ENCODE peak calls at places on chromosomes 4 and X, in five cellular contexts. A, U, Z, Q and V are unnamed samples.

GRCh38 chrX:123087326-123087725 is 96.8 kb upstream of the GRIA3 start:
- DNase-seq in Q (no peak), A (no peak), Z (no peak), U (no peak), V (no peak)

GRCh38 chr4:45155081-45155777 is 428.9 kb upstream of the GNPDA2 start:
- DNase-seq in A (no peak), U (no peak), Z (no peak), Q (no peak), V (no peak)

GRCh38 chrX:65821721-65822496 is 154.5 kb downstream of the MSN start:
- DNase-seq in U (no peak), Q (no peak), Z (peak), A (no peak), V (peak)

GRCh38 chr4:94171616-94172015 is 36.0 kb upstream of the SMARCAD1 start:
- DNase-seq in U (no peak), Q (no peak), Z (no peak), A (no peak), V (no peak)

GRCh38 chr4:77120888-77121508 is 36.0 kb upstream of the CCNG2 start:
- DNase-seq in U (peak), A (no peak), Q (no peak), Z (peak), V (no peak)

GRCh38 chrX:129678176-129678880 is 23.6 kb upstream of the APLN start:
- DNase-seq in Z (no peak), U (no peak), Q (no peak), A (no peak), V (no peak)

GRCh38 chr4:117987464-117987863 is 46.8 kb upstream of the NDST3 start:
- DNase-seq in A (no peak), Z (no peak), Q (no peak), U (no peak), V (no peak)

GRCh38 chr4:98938386-98938785 is 9.5 kb upstream of the EIF4E start:
- DNase-seq in A (no peak), Q (peak), U (no peak), Z (no peak), V (no peak)

GRCh38 chr4:166078383-166078782 is 205.3 kb downstream of the TLL1 start:
- DNase-seq in Z (no peak), Q (no peak), A (no peak), U (no peak), V (no peak)

GRCh38 chr4:53914313-53915016 is 149.9 kb downstream of the CHIC2 start:
- DNase-seq in A (no peak), U (no peak), Z (no peak), Q (peak), V (no peak)

GRCh38 chrX:48864210-48864609 is 28.8 kb upstream of the PCSK1N start:
- DNase-seq in Z (no peak), A (no peak), U (no peak), Q (peak), V (no peak)

GRCh38 chrX:41779058-41779564 is 55.1 kb downstream of the GPR82 start:
- DNase-seq in Q (peak), Z (no peak), U (no peak), A (no peak), V (no peak)

GRCh38 chr4:102500371-102501175 is 586 bp upstream of the NFKB1 start:
- DNase-seq in Q (peak), U (peak), Z (peak), A (peak), V (peak)

GRCh38 chrX:47158781-47159180 is 13.8 kb downstream of the RBM10 start:
- DNase-seq in Q (no peak), A (no peak), U (no peak), Z (no peak), V (no peak)

GRCh38 chr4:163595590-163595989 is 101.1 kb downstream of the TMA16 start:
- DNase-seq in U (no peak), Z (no peak), Q (no peak), A (no peak), V (no peak)

GRCh38 chr4:94603170-94603747 is 151.5 kb downstream of the PDLIM5 start:
- DNase-seq in U (no peak), Q (peak), Z (no peak), A (no peak), V (no peak)

GRCh38 chrX:386768-387575 is at the start of gene PPP2R3B:
- DNase-seq in U (peak), Q (peak), Z (peak), A (peak), V (peak)

GRCh38 chrX:135973025-135973547 is 702 bp downstream of the MMGT1 start:
- DNase-seq in Z (no peak), A (no peak), U (no peak), Q (peak), V (no peak)

GRCh38 chr4:70110917-70111316 is 43.1 kb upstream of the PRR27 start:
- DNase-seq in U (no peak), Q (no peak), Z (no peak), A (no peak), V (no peak)

GRCh38 chr4:26858947-26859401 is 1.7 kb upstream of the STIM2 start:
- DNase-seq in U (no peak), Q (peak), A (no peak), Z (no peak), V (no peak)

GRCh38 chr4:26856906-26857277 is 3.7 kb upstream of the STIM2 start:
- DNase-seq in Q (no peak), Z (no peak), A (no peak), U (no peak), V (no peak)

GRCh38 chr4:26858035-26858918 is 2.4 kb upstream of the STIM2 start:
- DNase-seq in Q (no peak), A (no peak), U (no peak), Z (no peak), V (no peak)

GRCh38 chr4:26859762-26860156 is 882 bp upstream of the STIM2 start:
- DNase-seq in U (no peak), Z (no peak), A (no peak), Q (no peak), V (no peak)

GRCh38 chr4:26857278-26858034 is 3.2 kb upstream of the STIM2 start:
- DNase-seq in Q (peak), U (peak), A (peak), Z (peak), V (peak)
- TF ChIP-seq CTCF in Q (no peak), U (no peak), A (no peak), Z (peak), V (no peak)

GRCh38 chr4:154399259-154399974 is 92.2 kb downstream of the DCHS2 start:
- DNase-seq in Q (peak), U (no peak), Z (no peak), A (no peak), V (no peak)
- TF ChIP-seq CTCF in Q (no peak), U (peak), Z (no peak), A (no peak), V (peak)

GRCh38 chrX:29231800-29232199 is 644.6 kb downstream of the IL1RAPL1 start:
- DNase-seq in U (no peak), Q (peak), A (no peak), Z (no peak), V (no peak)
- TF ChIP-seq CTCF in U (peak), Q (peak), A (peak), Z (no peak), V (no peak)

GRCh38 chr4:140154572-140154891 is 548 bp upstream of the MAML3 start:
- DNase-seq in Z (no peak), A (no peak), U (no peak), Q (no peak), V (no peak)
- TF ChIP-seq CTCF in Z (no peak), A (no peak), U (no peak), Q (no peak), V (no peak)

DNA sequence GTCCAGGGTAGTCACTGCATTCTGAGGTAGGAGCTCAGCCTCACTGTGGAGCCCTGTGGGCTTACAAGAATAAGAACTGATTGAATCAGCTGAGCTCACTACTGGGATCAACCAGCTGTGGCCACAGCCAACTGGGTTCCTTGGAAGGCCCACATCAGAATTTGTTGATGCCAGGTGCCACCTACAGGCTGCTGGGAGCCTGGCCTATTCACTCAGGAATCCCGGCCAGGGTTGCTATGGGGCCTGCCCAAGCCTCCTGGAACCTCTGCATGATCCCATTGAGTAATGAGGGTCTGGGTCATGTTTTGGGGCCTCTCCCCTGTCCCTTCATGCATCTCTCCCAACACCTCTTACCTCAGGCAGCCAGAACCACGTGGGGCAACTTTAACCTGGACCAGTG is 53.9 kb upstream of the KIAA1210 start:
- DNase-seq in Q (no peak), U (peak), Z (no peak), A (no peak), V (no peak)
- TF ChIP-seq CTCF in Q (no peak), U (peak), Z (no peak), A (no peak), V (no peak)

GRCh38 chr4:12879500-12879899 is 604.6 kb downstream of the RAB28 start:
- DNase-seq in U (no peak), A (no peak), Z (no peak), Q (no peak), V (no peak)
- TF ChIP-seq CTCF in U (no peak), A (no peak), Z (no peak), Q (no peak), V (no peak)

GRCh38 chr4:7335363-7336066 is 99.2 kb downstream of the PSAPL1 start:
- DNase-seq in Z (peak), A (peak), Q (peak), U (peak), V (peak)

GRCh38 chr4:7336732-7337131 is 98.0 kb downstream of the PSAPL1 start:
- DNase-seq in Q (no peak), Z (no peak), U (no peak), A (no peak), V (no peak)

GRCh38 chr4:7334521-7335275 is 100.0 kb downstream of the PSAPL1 start:
- DNase-seq in Q (no peak), U (no peak), A (no peak), Z (no peak), V (no peak)

GRCh38 chr4:7337196-7338058 is 97.3 kb downstream of the PSAPL1 start:
- DNase-seq in A (no peak), Q (no peak), Z (no peak), U (no peak), V (no peak)

DNA sequence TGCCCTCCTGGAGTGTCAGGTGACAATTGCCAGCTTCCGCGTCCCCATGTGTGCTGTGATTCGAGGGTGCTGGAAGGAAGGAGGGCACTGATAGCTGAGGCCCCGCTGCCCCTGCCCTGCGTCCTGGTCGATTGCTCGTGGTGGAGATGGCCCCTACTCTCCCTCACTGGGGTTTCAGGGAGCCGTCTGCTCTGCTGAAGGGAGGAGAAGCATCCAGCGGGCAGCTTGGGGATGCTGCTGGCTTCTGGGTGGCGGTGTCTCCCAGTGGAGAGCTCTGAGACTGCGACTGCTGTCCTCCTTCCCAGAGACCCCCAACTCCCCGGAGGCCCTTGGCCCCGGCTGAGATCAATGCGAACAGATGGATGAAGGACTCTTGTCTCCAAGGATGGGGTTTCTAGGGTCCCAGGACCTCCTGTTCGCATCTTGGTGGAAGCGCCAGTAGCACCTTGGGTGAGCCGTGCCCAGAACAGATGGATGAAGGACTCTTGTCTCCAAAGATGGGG is 98.6 kb downstream of the PSAPL1 start:
- DNase-seq in Z (no peak), Q (no peak), A (no peak), U (no peak), V (no peak)
- TF ChIP-seq CTCF in Z (no peak), Q (no peak), A (no peak), U (peak), V (no peak)

GRCh38 chrX:107776649-107777535 is 641 bp upstream of the NCBP2L start:
- DNase-seq in U (peak), Q (peak), Z (peak), A (peak), V (peak)
- TF ChIP-seq CTCF in U (peak), Q (peak), Z (peak), A (peak), V (peak)

DNA sequence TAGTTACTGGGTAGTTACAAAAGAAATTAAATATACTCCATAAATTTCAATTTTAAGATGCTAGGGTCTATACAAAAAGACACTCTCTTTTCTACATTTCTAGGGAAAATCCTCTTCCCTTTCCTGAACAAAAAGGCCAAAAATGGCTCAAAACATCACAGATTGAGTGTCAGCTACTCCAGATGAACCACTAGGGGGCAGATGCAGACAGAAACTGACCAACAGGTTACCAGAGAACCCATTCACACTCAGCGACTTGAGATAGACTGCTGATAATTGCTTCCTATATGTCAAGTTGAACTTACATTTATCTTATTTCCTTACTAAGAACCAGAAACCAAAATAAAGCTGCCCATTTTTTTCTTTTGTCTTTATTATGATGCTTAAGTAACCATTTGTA is 83.4 kb upstream of the MID1IP1 start:
- DNase-seq in Q (peak), U (peak), Z (peak), A (no peak), V (no peak)
- TF ChIP-seq CTCF in Q (peak), U (peak), Z (no peak), A (peak), V (peak)